ENCODE peak calls at places on chromosomes 4 and X, in six cellular contexts. One of them, this sample, is unnamed.

GRCh38 chr4:82247629-82248028 is 126.2 kb downstream of the HNRNPD start:
- DNase-seq in fibroblast of lung: no peak
- DNase-seq in fibroblast of pulmonary artery: no peak
- DNase-seq in pancreas: no peak
- DNase-seq in retinal pigment epithelial cell: no peak
- DNase-seq in neural progenitor cell: no peak
- DNase-seq in this sample: no peak

GRCh38 chrX:134074151-134074550 is 88.8 kb upstream of the GPC3 start:
- DNase-seq in neural progenitor cell: no peak
- DNase-seq in fibroblast of pulmonary artery: no peak
- DNase-seq in fibroblast of lung: no peak
- DNase-seq in retinal pigment epithelial cell: no peak
- DNase-seq in pancreas: no peak
- DNase-seq in this sample: no peak

GRCh38 chrX:2692221-2693122 is 1.4 kb downstream of the CD99 start:
- DNase-seq in fibroblast of lung: peak; percentile 63
- DNase-seq in pancreas: no peak
- DNase-seq in fibroblast of pulmonary artery: peak; percentile 61
- DNase-seq in neural progenitor cell: peak; percentile 39
- DNase-seq in retinal pigment epithelial cell: no peak
- DNase-seq in this sample: peak; percentile 84

GRCh38 chrX:100368167-100368566 is 41.9 kb downstream of the PCDH19 start:
- DNase-seq in pancreas: peak; percentile 11
- DNase-seq in fibroblast of lung: peak; percentile 1
- DNase-seq in fibroblast of pulmonary artery: peak; percentile 18
- DNase-seq in retinal pigment epithelial cell: no peak
- DNase-seq in neural progenitor cell: peak; percentile 42
- DNase-seq in this sample: peak; percentile 0

GRCh38 chrX:70479197-70479969 is 34.7 kb downstream of the DLG3 start:
- DNase-seq in neural progenitor cell: no peak
- DNase-seq in retinal pigment epithelial cell: no peak
- DNase-seq in fibroblast of pulmonary artery: peak; percentile 65
- DNase-seq in pancreas: no peak
- DNase-seq in fibroblast of lung: peak; percentile 74
- DNase-seq in this sample: peak; percentile 83

GRCh38 chrX:108304210-108304609 is 134.0 kb downstream of the COL4A6 start:
- DNase-seq in retinal pigment epithelial cell: no peak
- DNase-seq in fibroblast of lung: peak; percentile 58
- DNase-seq in neural progenitor cell: peak; percentile 30
- DNase-seq in pancreas: no peak
- DNase-seq in fibroblast of pulmonary artery: peak; percentile 50
- DNase-seq in this sample: peak; percentile 63

GRCh38 chrX:41064028-41064427 is 21.2 kb upstream of the USP9X start:
- DNase-seq in neural progenitor cell: no peak
- DNase-seq in retinal pigment epithelial cell: no peak
- DNase-seq in fibroblast of pulmonary artery: no peak
- DNase-seq in fibroblast of lung: peak; percentile 12
- DNase-seq in pancreas: no peak
- DNase-seq in this sample: no peak

GRCh38 chr4:30716671-30717207 is 3.4 kb upstream of the PCDH7 start:
- DNase-seq in fibroblast of lung: peak; percentile 55
- DNase-seq in fibroblast of pulmonary artery: peak; percentile 39
- DNase-seq in retinal pigment epithelial cell: no peak
- DNase-seq in pancreas: no peak
- DNase-seq in neural progenitor cell: no peak
- DNase-seq in this sample: peak; percentile 20

GRCh38 chr4:99144070-99144469 is at the start of gene ADH4:
- DNase-seq in fibroblast of lung: peak; percentile 23
- DNase-seq in fibroblast of pulmonary artery: peak; percentile 51
- DNase-seq in neural progenitor cell: peak; percentile 10
- DNase-seq in retinal pigment epithelial cell: no peak
- DNase-seq in pancreas: no peak
- DNase-seq in this sample: no peak

GRCh38 chr4:44916406-44916805 is 190.1 kb upstream of the GNPDA2 start:
- DNase-seq in fibroblast of lung: peak; percentile 15
- DNase-seq in fibroblast of pulmonary artery: peak; percentile 59
- DNase-seq in neural progenitor cell: no peak
- DNase-seq in retinal pigment epithelial cell: peak; percentile 42
- DNase-seq in pancreas: no peak
- DNase-seq in this sample: peak; percentile 27

GRCh38 chrX:72120798-72121197 is 10.9 kb downstream of the RTL5 start:
- DNase-seq in fibroblast of lung: no peak
- DNase-seq in retinal pigment epithelial cell: no peak
- DNase-seq in pancreas: no peak
- DNase-seq in fibroblast of pulmonary artery: no peak
- DNase-seq in neural progenitor cell: no peak
- DNase-seq in this sample: no peak

GRCh38 chrX:18966624-18967023 is 17.3 kb downstream of the PHKA2 start:
- DNase-seq in fibroblast of pulmonary artery: no peak
- DNase-seq in pancreas: no peak
- DNase-seq in fibroblast of lung: no peak
- DNase-seq in retinal pigment epithelial cell: no peak
- DNase-seq in neural progenitor cell: no peak
- DNase-seq in this sample: no peak

GRCh38 chrX:18974993-18975392 is 8.9 kb downstream of the PHKA2 start:
- DNase-seq in retinal pigment epithelial cell: no peak
- DNase-seq in neural progenitor cell: no peak
- DNase-seq in pancreas: no peak
- DNase-seq in fibroblast of lung: no peak
- DNase-seq in fibroblast of pulmonary artery: no peak
- DNase-seq in this sample: no peak

GRCh38 chrX:18971506-18971905 is 12.4 kb downstream of the PHKA2 start:
- DNase-seq in neural progenitor cell: no peak
- DNase-seq in fibroblast of lung: no peak
- DNase-seq in fibroblast of pulmonary artery: no peak
- DNase-seq in retinal pigment epithelial cell: no peak
- DNase-seq in pancreas: no peak
- DNase-seq in this sample: peak; percentile 32

GRCh38 chrX:18973527-18974192 is 10.3 kb downstream of the PHKA2 start:
- DNase-seq in fibroblast of lung: no peak
- DNase-seq in fibroblast of pulmonary artery: peak; percentile 13
- DNase-seq in retinal pigment epithelial cell: peak; percentile 44
- DNase-seq in neural progenitor cell: peak; percentile 15
- DNase-seq in pancreas: no peak
- DNase-seq in this sample: no peak

DNA sequence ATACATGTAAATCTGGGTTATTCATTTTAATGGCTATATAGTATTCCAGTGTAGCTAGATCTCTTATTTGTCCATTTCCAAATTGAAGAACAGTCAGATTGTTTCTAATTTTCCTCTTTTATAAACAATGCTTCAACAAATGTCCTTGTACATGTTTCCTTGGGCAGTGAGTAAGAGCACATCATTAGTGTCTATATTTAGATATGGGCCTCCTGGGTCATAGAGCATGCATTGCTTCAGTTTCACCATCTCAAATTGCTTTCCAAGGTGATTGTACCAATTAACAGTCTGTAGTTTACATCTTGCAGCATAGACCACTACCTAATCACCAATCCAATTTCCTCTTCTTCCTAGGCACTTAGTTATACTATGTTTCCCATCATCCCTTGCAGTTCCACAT is 13.4 kb downstream of the PHKA2 start:
- DNase-seq in neural progenitor cell: no peak
- DNase-seq in fibroblast of pulmonary artery: no peak
- DNase-seq in pancreas: no peak
- DNase-seq in fibroblast of lung: no peak
- DNase-seq in retinal pigment epithelial cell: no peak
- DNase-seq in this sample: no peak
- TF ChIP-seq CTCF in neural progenitor cell: no peak
- TF ChIP-seq CTCF in fibroblast of pulmonary artery: no peak
- TF ChIP-seq CTCF in pancreas: no peak
- TF ChIP-seq CTCF in fibroblast of lung: no peak
- TF ChIP-seq CTCF in retinal pigment epithelial cell: no peak
- TF ChIP-seq CTCF in this sample: no peak

GRCh38 chr4:175509320-175509719 is 302.7 kb downstream of the GPM6A start:
- DNase-seq in fibroblast of lung: no peak
- DNase-seq in pancreas: no peak
- DNase-seq in fibroblast of pulmonary artery: no peak
- DNase-seq in retinal pigment epithelial cell: no peak
- DNase-seq in neural progenitor cell: peak; percentile 39
- DNase-seq in this sample: no peak
- TF ChIP-seq CTCF in fibroblast of lung: no peak
- TF ChIP-seq CTCF in pancreas: no peak
- TF ChIP-seq CTCF in fibroblast of pulmonary artery: peak; percentile 9
- TF ChIP-seq CTCF in retinal pigment epithelial cell: peak; percentile 11
- TF ChIP-seq CTCF in neural progenitor cell: peak; percentile 54
- TF ChIP-seq CTCF in this sample: no peak

GRCh38 chr4:85084371-85085170 is 118.1 kb upstream of the WDFY3 start:
- DNase-seq in pancreas: no peak
- DNase-seq in retinal pigment epithelial cell: peak; percentile 30
- DNase-seq in fibroblast of lung: peak; percentile 83
- DNase-seq in neural progenitor cell: peak; percentile 81
- DNase-seq in fibroblast of pulmonary artery: peak; percentile 88
- DNase-seq in this sample: peak; percentile 80
- TF ChIP-seq CTCF in pancreas: peak; percentile 81
- TF ChIP-seq CTCF in retinal pigment epithelial cell: peak; percentile 72
- TF ChIP-seq CTCF in fibroblast of lung: peak; percentile 79
- TF ChIP-seq CTCF in neural progenitor cell: peak; percentile 72
- TF ChIP-seq CTCF in fibroblast of pulmonary artery: peak; percentile 74
- TF ChIP-seq CTCF in this sample: peak; percentile 75

DNA sequence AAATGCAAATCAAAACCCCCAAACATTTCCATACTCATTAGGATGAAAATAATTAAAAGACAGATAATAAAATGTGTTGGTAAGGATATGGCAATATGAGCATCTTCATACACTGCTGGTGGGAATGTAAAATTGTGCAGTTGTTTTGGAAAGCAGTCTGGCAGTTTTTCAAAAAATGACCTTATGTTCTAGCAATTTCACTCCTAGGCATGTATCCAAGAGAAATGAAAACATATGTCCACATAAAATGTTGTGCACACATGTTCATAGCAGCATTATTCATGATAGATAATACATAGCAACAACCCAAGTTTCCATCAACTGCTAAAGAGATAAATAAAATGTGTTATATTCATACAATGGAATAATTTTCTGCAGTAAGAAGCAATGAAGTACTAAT is 14.7 kb upstream of the GPRASP2 start:
- DNase-seq in neural progenitor cell: no peak
- DNase-seq in fibroblast of lung: peak; percentile 62
- DNase-seq in fibroblast of pulmonary artery: peak; percentile 72
- DNase-seq in pancreas: no peak
- DNase-seq in retinal pigment epithelial cell: no peak
- DNase-seq in this sample: peak; percentile 33
- TF ChIP-seq CTCF in neural progenitor cell: no peak
- TF ChIP-seq CTCF in fibroblast of lung: no peak
- TF ChIP-seq CTCF in fibroblast of pulmonary artery: no peak
- TF ChIP-seq CTCF in pancreas: no peak
- TF ChIP-seq CTCF in retinal pigment epithelial cell: no peak
- TF ChIP-seq CTCF in this sample: no peak

GRCh38 chr4:85474818-85475630 is at the start of gene ARHGAP24:
- DNase-seq in fibroblast of lung: peak; percentile 100
- DNase-seq in retinal pigment epithelial cell: peak; percentile 86
- DNase-seq in fibroblast of pulmonary artery: peak; percentile 99
- DNase-seq in neural progenitor cell: peak; percentile 94
- DNase-seq in pancreas: peak; percentile 90
- DNase-seq in this sample: peak; percentile 100

GRCh38 chr4:85477538-85477937 is 2.6 kb downstream of the ARHGAP24 start:
- DNase-seq in pancreas: no peak
- DNase-seq in neural progenitor cell: no peak
- DNase-seq in fibroblast of pulmonary artery: no peak
- DNase-seq in fibroblast of lung: no peak
- DNase-seq in retinal pigment epithelial cell: no peak
- DNase-seq in this sample: peak; percentile 53

GRCh38 chr4:85475631-85476233 is 782 bp downstream of the ARHGAP24 start:
- DNase-seq in retinal pigment epithelial cell: no peak
- DNase-seq in neural progenitor cell: no peak
- DNase-seq in fibroblast of lung: peak; percentile 60
- DNase-seq in fibroblast of pulmonary artery: peak; percentile 62
- DNase-seq in pancreas: no peak
- DNase-seq in this sample: peak; percentile 54

GRCh38 chr4:85482000-85482738 is 7.2 kb downstream of the ARHGAP24 start:
- DNase-seq in neural progenitor cell: no peak
- DNase-seq in fibroblast of lung: no peak
- DNase-seq in retinal pigment epithelial cell: no peak
- DNase-seq in pancreas: no peak
- DNase-seq in fibroblast of pulmonary artery: no peak
- DNase-seq in this sample: no peak

GRCh38 chr4:85478576-85478975 is 3.6 kb downstream of the ARHGAP24 start:
- DNase-seq in pancreas: no peak
- DNase-seq in fibroblast of pulmonary artery: peak; percentile 79
- DNase-seq in fibroblast of lung: peak; percentile 35
- DNase-seq in retinal pigment epithelial cell: no peak
- DNase-seq in neural progenitor cell: no peak
- DNase-seq in this sample: peak; percentile 55
- TF ChIP-seq CTCF in pancreas: no peak
- TF ChIP-seq CTCF in fibroblast of pulmonary artery: no peak
- TF ChIP-seq CTCF in fibroblast of lung: no peak
- TF ChIP-seq CTCF in retinal pigment epithelial cell: no peak
- TF ChIP-seq CTCF in neural progenitor cell: no peak
- TF ChIP-seq CTCF in this sample: no peak

GRCh38 chrX:153669174-153669890 is 4.3 kb downstream of the PNCK start:
- DNase-seq in fibroblast of lung: no peak
- DNase-seq in fibroblast of pulmonary artery: no peak
- DNase-seq in neural progenitor cell: peak; percentile 62
- DNase-seq in retinal pigment epithelial cell: no peak
- DNase-seq in pancreas: no peak
- DNase-seq in this sample: no peak
- TF ChIP-seq CTCF in fibroblast of lung: peak; percentile 49
- TF ChIP-seq CTCF in fibroblast of pulmonary artery: peak; percentile 58
- TF ChIP-seq CTCF in neural progenitor cell: peak; percentile 73
- TF ChIP-seq CTCF in retinal pigment epithelial cell: peak; percentile 72
- TF ChIP-seq CTCF in pancreas: peak; percentile 76
- TF ChIP-seq CTCF in this sample: peak; percentile 61

DNA sequence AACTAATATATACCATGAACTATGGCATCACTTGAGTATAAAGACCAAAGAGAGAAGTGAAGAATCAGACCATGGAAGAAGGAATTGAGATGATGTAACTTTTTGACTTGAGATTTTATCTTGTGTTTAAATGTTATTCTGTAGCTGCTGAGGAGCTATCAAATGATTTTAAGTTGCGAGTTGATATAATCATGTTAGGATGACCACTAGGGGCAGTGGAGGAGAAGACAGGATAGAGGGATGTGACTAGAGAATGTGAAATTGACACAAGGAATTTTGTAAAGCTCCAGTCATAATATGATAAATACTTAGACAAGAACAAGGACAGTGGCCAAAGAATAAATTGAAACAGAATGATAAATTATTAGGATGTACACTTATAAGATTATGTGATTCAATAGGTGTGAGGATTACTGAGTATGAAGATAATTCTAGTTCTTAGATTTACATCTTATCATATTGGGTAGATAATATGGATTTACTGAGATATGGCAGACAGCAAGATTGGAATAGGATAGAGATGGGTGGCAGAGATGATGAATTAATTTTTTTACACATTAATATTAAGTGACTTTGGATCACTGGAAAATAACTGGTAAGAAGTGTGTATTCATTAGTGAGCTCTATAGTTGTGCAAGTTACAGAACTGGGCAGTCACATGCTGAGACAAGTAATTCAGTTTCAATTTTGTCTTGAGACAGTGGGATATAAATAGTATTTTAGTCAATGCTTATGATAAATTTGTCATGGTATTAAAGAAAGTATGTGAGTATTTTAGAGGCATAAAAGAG is 816.0 kb upstream of the PCDH10 start:
- DNase-seq in retinal pigment epithelial cell: no peak
- DNase-seq in fibroblast of lung: peak; percentile 51
- DNase-seq in fibroblast of pulmonary artery: peak; percentile 20
- DNase-seq in pancreas: no peak
- DNase-seq in neural progenitor cell: peak; percentile 22
- DNase-seq in this sample: peak; percentile 11
- TF ChIP-seq CTCF in retinal pigment epithelial cell: peak; percentile 39
- TF ChIP-seq CTCF in fibroblast of lung: peak; percentile 24
- TF ChIP-seq CTCF in fibroblast of pulmonary artery: peak; percentile 35
- TF ChIP-seq CTCF in pancreas: no peak
- TF ChIP-seq CTCF in neural progenitor cell: peak; percentile 54
- TF ChIP-seq CTCF in this sample: peak; percentile 52

GRCh38 chr4:86223472-86223871 is 136.4 kb downstream of the MAPK10 start:
- DNase-seq in retinal pigment epithelial cell: no peak
- DNase-seq in fibroblast of lung: peak; percentile 53
- DNase-seq in fibroblast of pulmonary artery: peak; percentile 70
- DNase-seq in pancreas: no peak
- DNase-seq in neural progenitor cell: peak; percentile 31
- DNase-seq in this sample: peak; percentile 39
- TF ChIP-seq CTCF in retinal pigment epithelial cell: peak; percentile 67
- TF ChIP-seq CTCF in fibroblast of lung: peak; percentile 57
- TF ChIP-seq CTCF in fibroblast of pulmonary artery: peak; percentile 66
- TF ChIP-seq CTCF in pancreas: no peak
- TF ChIP-seq CTCF in neural progenitor cell: peak; percentile 47
- TF ChIP-seq CTCF in this sample: peak; percentile 64

This sample was measured in fibroblast of villous mesenchyme.